ENCODE peak calls at places on chromosomes 7 and 10, in five cellular contexts. E is T-helper 9 cell; A is effector CD4-positive, alpha-beta T cell; S is EH; Q is naive thymus-derived CD8-positive, alpha-beta T cell. Z is an unnamed sample.

GRCh38 chr7:2540133-2540532 is 15.2 kb downstream of the BRAT1 start:
- DNase-seq in Q (no peak), S (no peak), A (no peak), E (no peak), Z (no peak)

GRCh38 chr10:79984851-79985250 is 35.9 kb upstream of the SFTPD start:
- DNase-seq in A (no peak), E (no peak), Q (no peak), S (no peak), Z (no peak)

GRCh38 chr7:148380581-148381419 is 209.8 kb upstream of the C7orf33 start:
- DNase-seq in A (no peak), Q (no peak), E (no peak), S (no peak), Z (no peak)

GRCh38 chr7:158244430-158244829 is 343.2 kb downstream of the PTPRN2 start:
- DNase-seq in E (no peak), A (no peak), S (no peak), Q (no peak), Z (no peak)

GRCh38 chr10:15744217-15744865 is 24.6 kb upstream of the ITGA8 start:
- DNase-seq in E (peak), A (peak), Q (no peak), S (peak), Z (no peak)

GRCh38 chr10:61140765-61141392 is 196.9 kb upstream of the RHOBTB1 start:
- DNase-seq in Q (no peak), A (no peak), S (peak), E (no peak), Z (peak)

GRCh38 chr10:34078798-34079470 is 736.2 kb downstream of the PARD3 start:
- DNase-seq in S (peak), E (no peak), Q (no peak), A (no peak), Z (peak)

GRCh38 chr7:74272305-74273038 is 16.7 kb upstream of the CLIP2 start:
- DNase-seq in E (no peak), Q (no peak), S (peak), A (no peak), Z (peak)

GRCh38 chr7:128791968-128792319 is at the start of gene CCDC136:
- DNase-seq in A (no peak), E (no peak), Q (no peak), S (peak), Z (no peak)

GRCh38 chr7:56009695-56010094 is 41.5 kb downstream of the PSPH start:
- DNase-seq in S (no peak), E (no peak), A (no peak), Q (no peak), Z (no peak)

GRCh38 chr10:102614888-102615287 is 29.4 kb upstream of the TRIM8 start:
- DNase-seq in A (no peak), S (no peak), Q (no peak), E (no peak), Z (no peak)

GRCh38 chr7:123682690-123683089 is 27.0 kb downstream of the LMOD2 start:
- DNase-seq in Q (no peak), A (no peak), S (peak), E (no peak), Z (peak)

GRCh38 chr10:49398000-49398861 is 2.3 kb upstream of the DRGX start:
- DNase-seq in Q (peak), A (no peak), E (peak), S (peak), Z (no peak)

GRCh38 chr7:122316467-122317394 is 12.2 kb upstream of the FEZF1 start:
- DNase-seq in A (no peak), Q (no peak), S (no peak), E (no peak), Z (no peak)

GRCh38 chr7:20229652-20230500 is 12.7 kb upstream of the MACC1 start:
- DNase-seq in Q (no peak), S (peak), E (no peak), A (no peak), Z (no peak)

GRCh38 chr7:24227068-24227467 is 56.9 kb upstream of the NPY start:
- DNase-seq in Q (no peak), A (no peak), E (no peak), S (no peak), Z (no peak)

GRCh38 chr7:158740013-158740656 is 35.5 kb upstream of the NCAPG2 start:
- DNase-seq in E (no peak), S (peak), Q (no peak), A (no peak), Z (no peak)

GRCh38 chr10:104331208-104331838 is 6.9 kb downstream of the ITPRIP start:
- DNase-seq in Q (no peak), E (no peak), S (peak), A (no peak), Z (no peak)

GRCh38 chr7:149126662-149127321 is 668 bp upstream of the ZNF425 start:
- DNase-seq in Q (peak), A (peak), S (peak), E (peak), Z (no peak)

GRCh38 chr10:98611432-98611831 is 164.7 kb upstream of the HPS1 start:
- DNase-seq in S (peak), Q (no peak), E (no peak), A (no peak), Z (no peak)

GRCh38 chr10:34049887-34050286 is 715.4 kb upstream of the NRP1 start:
- DNase-seq in E (no peak), Q (no peak), S (peak), A (no peak), Z (no peak)

GRCh38 chr7:77537595-77538185 is 595 bp downstream of the PTPN12 start:
- DNase-seq in S (no peak), A (peak), Q (peak), E (peak), Z (no peak)

GRCh38 chr7:98212532-98213041 is 1.3 kb downstream of the BHLHA15 start:
- DNase-seq in A (no peak), S (no peak), E (no peak), Q (no peak), Z (no peak)

GRCh38 chr7:102291056-102291915 is 4.6 kb downstream of the SH2B2 start:
- DNase-seq in S (no peak), E (peak), A (no peak), Q (peak), Z (no peak)

GRCh38 chr10:116475866-116476265 is 48.2 kb downstream of the PNLIPRP3 start:
- DNase-seq in Q (no peak), A (no peak), S (no peak), E (no peak), Z (no peak)

GRCh38 chr7:28395404-28395803 is 16.9 kb upstream of the CREB5 start:
- DNase-seq in E (no peak), S (no peak), A (no peak), Q (no peak), Z (no peak)

GRCh38 chr7:101880536-101881443 is 63.4 kb downstream of the CUX1 start:
- DNase-seq in Q (no peak), E (no peak), A (no peak), S (peak), Z (no peak)

GRCh38 chr7:26857534-26858228 is 6.7 kb downstream of the SKAP2 start:
- DNase-seq in E (no peak), A (no peak), S (no peak), Q (no peak), Z (no peak)

GRCh38 chr7:698515-699259 is 27.8 kb upstream of the DNAAF5 start:
- DNase-seq in E (no peak), Q (no peak), A (no peak), S (no peak), Z (no peak)